ENCODE peak calls at places on chromosomes 11 and 22, in nine cellular contexts. X, M, K, L, D, O, V, B and E are unnamed samples.

GRCh38 chr22:49006207-49007012 is 821.3 kb downstream of the BRD1 start:
- DNase-seq in B (peak; percentile 1), X (peak; percentile 25), L (no peak), D (no peak), V (no peak), O (no peak), K (no peak), M (no peak), E (no peak)

GRCh38 chr11:103953797-103954495 is 82.5 kb upstream of the DDI1 start:
- DNase-seq in B (peak; percentile 24), K (no peak), O (no peak), X (no peak), L (no peak), D (no peak), M (no peak), V (no peak), E (no peak)

GRCh38 chr22:40678493-40679248 is 613 bp upstream of the MCHR1 start:
- DNase-seq in X (no peak), V (no peak), O (no peak), L (no peak), K (no peak), B (no peak), D (no peak), M (no peak), E (no peak)

GRCh38 chr22:43483669-43484068 is 71.9 kb downstream of the MPPED1 start:
- DNase-seq in O (no peak), V (no peak), K (no peak), M (no peak), B (no peak), D (no peak), X (no peak), L (no peak), E (no peak)

GRCh38 chr11:90738799-90739198 is 516.0 kb upstream of the CHORDC1 start:
- DNase-seq in K (no peak), V (no peak), B (no peak), O (no peak), L (no peak), X (no peak), M (no peak), D (no peak), E (no peak)

GRCh38 chr11:75311858-75312288 is 39.6 kb downstream of the ARRB1 start:
- DNase-seq in X (no peak), L (peak; percentile 51), B (peak; percentile 41), M (no peak), O (peak; percentile 31), K (no peak), V (peak; percentile 52), D (no peak), E (no peak)

GRCh38 chr11:103013426-103013825 is 57.9 kb upstream of the MMP13 start:
- DNase-seq in V (no peak), X (no peak), K (no peak), D (no peak), B (no peak), L (no peak), O (no peak), M (no peak), E (no peak)

GRCh38 chr11:32341676-32342613 is 93.4 kb downstream of the WT1 start:
- DNase-seq in M (no peak), L (no peak), K (no peak), B (no peak), O (no peak), D (no peak), V (no peak), X (no peak), E (no peak)

GRCh38 chr11:65787649-65788622 is 1.1 kb downstream of the OVOL1 start:
- DNase-seq in O (peak; percentile 66), L (no peak), M (peak; percentile 86), X (no peak), B (no peak), K (no peak), D (no peak), V (no peak), E (no peak)

GRCh38 chr22:48256041-48256739 is 1493.7 kb downstream of the TBC1D22A start:
- DNase-seq in L (no peak), O (no peak), K (no peak), M (peak; percentile 22), X (no peak), B (no peak), D (no peak), V (no peak), E (no peak)

GRCh38 chr11:59755701-59756495 is 722 bp downstream of the STX3 start:
- DNase-seq in V (peak; percentile 49), O (peak; percentile 90), X (no peak), M (peak; percentile 91), B (peak; percentile 61), K (peak; percentile 80), L (peak; percentile 86), D (peak; percentile 88), E (peak; percentile 82)

GRCh38 chr11:104653011-104653806 is 245.1 kb downstream of the CASP12 start:
- DNase-seq in D (no peak), M (no peak), L (peak; percentile 53), V (no peak), B (no peak), O (no peak), K (no peak), X (no peak), E (no peak)

GRCh38 chr11:65316979-65317786 is 2.5 kb downstream of the CDC42EP2 start:
- DNase-seq in K (peak; percentile 79), V (no peak), B (peak; percentile 68), X (no peak), O (peak; percentile 60), M (peak; percentile 79), L (peak; percentile 67), D (peak; percentile 86), E (peak; percentile 71)

GRCh38 chr11:8934735-8935478 is 2.2 kb upstream of the C11orf16 start:
- DNase-seq in M (peak; percentile 74), K (peak; percentile 20), B (peak; percentile 39), O (peak; percentile 97), L (no peak), V (no peak), X (no peak), D (peak; percentile 21), E (no peak)

GRCh38 chr11:73982595-73982989 is at the start of gene UCP2:
- DNase-seq in O (no peak), B (peak; percentile 94), V (peak; percentile 81), K (no peak), M (peak; percentile 92), X (peak; percentile 89), L (peak; percentile 79), D (peak; percentile 89), E (peak; percentile 94)

DNA sequence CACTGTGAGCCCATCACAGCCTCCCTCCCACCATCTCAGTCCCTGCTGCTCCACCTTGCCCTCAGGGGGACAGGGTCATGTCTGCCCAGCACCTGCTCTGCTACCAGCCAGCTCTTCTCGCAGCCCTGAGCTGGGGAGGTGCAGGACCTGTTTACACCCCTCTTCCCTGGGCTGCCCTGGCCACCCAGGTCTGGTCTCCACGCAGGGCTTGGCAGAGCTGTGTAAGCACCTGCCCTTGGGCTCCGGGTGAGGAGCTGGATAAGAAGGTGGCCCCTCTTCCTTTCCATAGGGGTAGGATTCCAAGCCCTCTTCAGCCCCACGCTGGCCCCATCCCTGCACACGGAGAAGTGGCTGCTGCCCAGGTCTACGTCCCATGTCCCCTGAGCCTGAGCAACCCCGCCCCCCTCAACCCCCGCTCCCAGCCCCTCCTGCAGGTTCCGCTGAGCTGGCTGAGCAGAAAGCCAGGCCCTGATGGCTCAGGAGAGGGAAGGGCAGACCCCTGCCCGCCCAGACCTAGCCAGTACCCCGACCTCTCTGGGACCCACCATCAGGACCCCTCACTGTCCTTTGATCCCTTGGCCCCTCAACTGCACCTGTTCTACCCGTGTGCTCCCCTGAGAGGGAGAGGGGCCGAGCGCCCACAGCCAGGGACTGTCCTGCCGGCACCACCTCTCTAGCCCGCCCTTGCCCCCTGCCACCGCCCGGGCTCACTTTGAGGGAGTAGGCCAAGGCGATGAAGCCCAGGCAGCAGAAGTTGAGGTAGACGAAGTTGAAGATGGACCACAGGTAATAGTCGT is 3.2 kb downstream of the IFITM10 start:
- DNase-seq in X (no peak), O (no peak), B (no peak), L (no peak), D (no peak), V (no peak), K (no peak), M (peak; percentile 41), E (no peak)
- H3K27ac ChIP-seq in X (no peak overlapping the region), O (no peak overlapping the region), B (no peak overlapping the region), L (peak overlapping the region; percentile 93), D (no peak overlapping the region), V (peak overlapping the region; percentile 15), K (no peak overlapping the region), M (no peak overlapping the region), E (no peak overlapping the region)

DNA sequence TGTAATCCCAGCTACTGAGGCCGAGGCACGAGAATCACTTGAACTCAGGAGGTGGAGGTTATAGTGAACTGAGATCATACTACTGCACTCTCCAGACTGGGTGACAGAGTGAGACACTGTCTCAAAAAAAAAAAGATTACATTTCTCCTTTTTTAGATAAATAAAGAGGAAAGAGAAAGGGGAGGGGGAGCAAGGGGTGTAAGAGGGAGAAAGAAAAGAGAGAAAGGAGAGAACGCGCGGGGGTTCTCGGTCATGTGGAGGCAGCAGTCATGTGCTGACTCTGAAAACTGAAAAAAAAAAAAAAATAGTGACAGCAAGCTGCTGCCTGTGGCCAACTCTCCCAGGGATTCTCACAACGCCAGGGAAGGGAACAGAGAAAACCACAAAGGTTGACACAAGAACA is 14.3 kb downstream of the SCGB1A1 start:
- DNase-seq in X (no peak), B (no peak), D (no peak), M (no peak), K (no peak), L (no peak), V (no peak), O (no peak), E (no peak)
- H3K27ac ChIP-seq in X (no peak overlapping the region), B (no peak overlapping the region), D (no peak overlapping the region), M (no peak overlapping the region), K (no peak overlapping the region), L (peak overlapping the region; percentile 74), V (no peak overlapping the region), O (no peak overlapping the region), E (peak overlapping the region; percentile 73)

DNA sequence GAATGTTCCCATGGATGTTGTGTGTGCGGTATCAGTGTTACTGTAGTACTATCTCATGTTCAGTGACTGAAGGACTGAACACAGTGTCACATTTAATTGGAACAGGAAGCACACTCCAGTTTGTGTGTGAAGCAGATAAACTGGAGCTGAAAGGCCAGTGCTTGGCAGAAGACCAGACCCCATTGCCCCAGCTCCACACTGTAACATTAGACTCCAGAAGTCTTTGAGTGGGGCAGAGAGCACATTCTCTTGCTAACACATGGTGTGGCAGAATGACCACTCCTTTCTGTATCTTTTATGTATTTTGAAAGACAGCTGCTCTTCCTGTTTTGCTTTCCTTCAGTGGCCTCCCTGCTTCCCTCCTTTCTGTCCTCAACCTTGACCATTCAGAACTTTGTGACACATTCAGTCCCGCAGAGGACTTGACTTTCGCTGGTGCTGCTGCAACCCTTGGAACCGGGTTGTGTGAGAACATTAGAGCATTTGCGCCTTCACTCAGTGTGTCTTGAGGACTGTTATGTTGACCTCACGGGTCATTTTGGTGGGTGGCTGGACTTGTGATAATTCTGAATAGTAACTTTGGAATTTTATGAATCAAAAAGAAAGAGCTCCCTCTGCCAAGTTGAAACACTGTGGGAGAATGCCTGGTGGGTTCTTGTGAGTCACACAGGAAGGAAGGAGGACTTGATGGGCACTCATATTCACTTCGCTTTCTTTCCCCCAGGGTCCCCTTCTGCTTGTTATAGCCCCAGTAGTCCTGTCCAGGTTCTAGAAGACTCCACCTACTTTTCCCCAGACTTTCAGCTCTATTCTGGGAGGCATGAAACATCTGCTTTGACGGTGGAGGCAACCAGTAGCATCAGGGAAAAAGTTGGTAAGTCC is 26.4 kb downstream of the AMOTL1 start:
- DNase-seq in X (no peak), D (peak; percentile 70), B (no peak), L (peak; percentile 65), V (no peak), K (peak; percentile 86), M (no peak), O (no peak), E (peak; percentile 66)
- H3K27ac ChIP-seq in X (no peak overlapping the region), D (peak overlapping the region; percentile 91), B (no peak overlapping the region), L (peak overlapping the region; percentile 82), V (no peak overlapping the region), K (peak overlapping the region; percentile 61), M (no peak overlapping the region), O (no peak overlapping the region), E (peak overlapping the region; percentile 65)

GRCh38 chr11:129267716-129268115 is 75.6 kb upstream of the ARHGAP32 start:
- DNase-seq in O (no peak), K (no peak), L (no peak), B (no peak), X (no peak), D (no peak), M (no peak), V (no peak), E (no peak)
- H3K27ac ChIP-seq in O (no peak overlapping the region), K (no peak overlapping the region), L (no peak overlapping the region), B (no peak overlapping the region), X (no peak overlapping the region), D (no peak overlapping the region), M (peak overlapping the region; percentile 65), V (no peak overlapping the region), E (no peak overlapping the region)